ENCODE peak calls at places on chromosomes 11 and 22, in four cellular contexts. E is K562, I is GM12878, Q is HepG2. Z is an unnamed sample.

GRCh38 chr22:27603823-27604190 is 197.7 kb downstream of the MN1 start:
- DNase-seq in E (no peak), I (no peak), Q (no peak), Z (no peak)

GRCh38 chr11:48170176-48170839 is 46.3 kb upstream of the OR4B1 start:
- DNase-seq in E (no peak), I (no peak), Q (no peak), Z (no peak)

GRCh38 chr11:61533401-61533800 is 24.9 kb downstream of the LRRC10B start:
- DNase-seq in E (no peak), I (no peak), Q (no peak), Z (no peak)

GRCh38 chr11:128874406-128874805 is 7.3 kb upstream of the KCNJ1 start:
- DNase-seq in E (no peak), I (no peak), Q (no peak), Z (no peak)

GRCh38 chr11:64298966-64299846 is 952 bp upstream of the CATSPERZ start:
- DNase-seq in E (no peak), I (no peak), Q (no peak), Z (no peak)

GRCh38 chr22:33126881-33127280 is 68.7 kb upstream of the SYN3 start:
- DNase-seq in E (no peak), I (no peak), Q (peak; percentile 39), Z (peak; percentile 18)

GRCh38 chr22:21076907-21077625 is 31.3 kb downstream of the LRRC74B start:
- DNase-seq in E (no peak), I (no peak), Q (no peak), Z (no peak)

GRCh38 chr11:135033545-135033944 is 621.5 kb upstream of the B3GAT1 start:
- DNase-seq in E (no peak), I (no peak), Q (peak; percentile 6), Z (peak; percentile 26)

GRCh38 chr11:64842851-64843841 is 1.3 kb downstream of the CDC42BPG start:
- DNase-seq in E (peak; percentile 58), I (no peak), Q (peak; percentile 70), Z (no peak)

GRCh38 chr11:20162824-20163777 is 2.8 kb upstream of the DBX1 start:
- DNase-seq in E (no peak), I (no peak), Q (no peak), Z (no peak)

GRCh38 chr11:122882809-122883681 is 486 bp downstream of the JHY start:
- DNase-seq in E (peak; percentile 9), I (no peak), Q (peak; percentile 7), Z (peak; percentile 65)

GRCh38 chr22:44818727-44819126 is 66.4 kb downstream of the ARHGAP8 start:
- DNase-seq in E (no peak), I (no peak), Q (no peak), Z (no peak)

GRCh38 chr11:109508185-109508584 is 86.2 kb downstream of the C11orf87 start:
- DNase-seq in E (no peak), I (no peak), Q (no peak), Z (no peak)

GRCh38 chr22:46803936-46804335 is 41.5 kb downstream of the TBC1D22A start:
- DNase-seq in E (no peak), I (no peak), Q (no peak), Z (no peak)

GRCh38 chr22:40024201-40025061 is 29.7 kb downstream of the FAM83F start:
- DNase-seq in E (peak; percentile 84), I (no peak), Q (peak; percentile 54), Z (peak; percentile 91)

GRCh38 chr11:76724162-76724768 is 53.7 kb upstream of the LRRC32 start:
- DNase-seq in E (peak; percentile 55), I (no peak), Q (no peak), Z (no peak)

GRCh38 chr11:63918576-63919171 is 1.7 kb upstream of the RCOR2 start:
- DNase-seq in E (no peak), I (no peak), Q (no peak), Z (no peak)

GRCh38 chr22:23306438-23306921 is 126.2 kb downstream of the BCR start:
- DNase-seq in E (no peak), I (no peak), Q (no peak), Z (no peak)

GRCh38 chr11:132402056-132402684 is 1031.8 kb downstream of the NTM start:
- DNase-seq in E (no peak), I (peak; percentile 24), Q (no peak), Z (peak; percentile 14)

GRCh38 chr22:48804811-48805301 is 1022.8 kb downstream of the BRD1 start:
- DNase-seq in E (no peak), I (no peak), Q (no peak), Z (no peak)

GRCh38 chr11:118917488-118918127 is 8.1 kb downstream of the BCL9L start:
- DNase-seq in E (no peak), I (no peak), Q (peak; percentile 74), Z (no peak)

GRCh38 chr11:60942207-60942606 is 9.8 kb downstream of the SLC15A3 start:
- DNase-seq in E (no peak), I (no peak), Q (no peak), Z (no peak)

GRCh38 chr11:78138694-78139421 is 568 bp downstream of the ALG8 start:
- DNase-seq in E (peak; percentile 58), I (peak; percentile 21), Q (no peak), Z (peak; percentile 30)

GRCh38 chr11:26675233-26675928 is 46.5 kb downstream of the SLC5A12 start:
- DNase-seq in E (no peak), I (no peak), Q (no peak), Z (no peak)

GRCh38 chr11:102473543-102473942 is 21.0 kb upstream of the TMEM123 start:
- DNase-seq in E (no peak), I (no peak), Q (no peak), Z (no peak)

GRCh38 chr11:132310390-132311375 is 940.3 kb downstream of the NTM start:
- DNase-seq in E (no peak), I (no peak), Q (no peak), Z (no peak)

GRCh38 chr11:33770236-33770635 is 4.1 kb downstream of the FBXO3 start:
- DNase-seq in E (no peak), I (no peak), Q (no peak), Z (no peak)

GRCh38 chr11:131888230-131888826 is 517.9 kb downstream of the NTM start:
- DNase-seq in E (no peak), I (no peak), Q (no peak), Z (no peak)

GRCh38 chr11:12411806-12412727 is 34.7 kb downstream of the PARVA start:
- DNase-seq in E (peak; percentile 75), I (no peak), Q (peak; percentile 31), Z (peak; percentile 78)

GRCh38 chr11:44774131-44774530 is 47.4 kb downstream of the TSPAN18 start:
- DNase-seq in E (no peak), I (no peak), Q (no peak), Z (no peak)

DNA sequence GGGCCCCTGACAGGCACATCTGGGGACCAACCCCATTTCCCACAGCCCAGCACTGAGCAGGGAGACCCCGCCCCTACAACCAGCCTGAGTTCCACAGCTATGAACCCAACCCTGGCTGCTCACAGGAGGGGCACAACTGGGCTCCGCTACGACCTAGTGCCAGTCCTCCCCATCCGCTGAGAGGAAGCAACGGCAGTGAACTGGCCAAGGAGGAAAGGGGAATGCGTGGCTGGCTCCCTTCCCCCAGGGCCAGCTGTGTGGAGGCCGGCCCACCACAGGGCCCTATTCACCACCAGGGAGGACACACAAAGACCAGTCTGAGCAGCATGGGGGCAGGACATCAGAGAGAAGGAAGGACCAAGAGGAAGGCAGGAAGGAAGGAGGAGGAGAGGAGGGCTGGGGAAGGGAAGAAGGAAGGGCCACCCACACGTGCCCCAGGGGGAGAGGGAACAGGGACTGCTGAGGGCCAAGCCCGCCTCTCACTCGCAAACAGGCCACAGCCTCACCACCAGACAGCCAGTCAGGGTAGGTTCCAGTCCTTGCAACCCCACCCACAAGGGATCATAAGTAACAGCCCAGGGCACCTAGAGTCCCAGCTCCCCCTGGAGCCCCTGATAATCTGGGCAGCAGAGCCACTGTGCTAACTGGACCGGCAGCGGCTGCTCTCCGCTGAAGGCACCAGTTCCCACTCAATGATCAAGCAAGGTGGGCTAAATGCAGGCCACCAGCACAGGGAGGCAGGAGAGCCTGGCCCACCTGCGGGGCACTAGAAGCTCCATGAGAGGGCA is 8.5 kb upstream of the GAL3ST1 start:
- DNase-seq in E (no peak), I (no peak), Q (no peak), Z (no peak)
- TF ChIP-seq FOXK2 in E (no peak), I (no peak), Q (no peak), Z (no peak)

GRCh38 chr11:35662061-35662648 is 420 bp upstream of the TRIM44 start:
- DNase-seq in E (no peak), I (peak; percentile 27), Q (peak; percentile 92), Z (no peak)
- TF ChIP-seq FOXM1 in E (no peak), I (no peak), Q (no peak), Z (no peak)

DNA sequence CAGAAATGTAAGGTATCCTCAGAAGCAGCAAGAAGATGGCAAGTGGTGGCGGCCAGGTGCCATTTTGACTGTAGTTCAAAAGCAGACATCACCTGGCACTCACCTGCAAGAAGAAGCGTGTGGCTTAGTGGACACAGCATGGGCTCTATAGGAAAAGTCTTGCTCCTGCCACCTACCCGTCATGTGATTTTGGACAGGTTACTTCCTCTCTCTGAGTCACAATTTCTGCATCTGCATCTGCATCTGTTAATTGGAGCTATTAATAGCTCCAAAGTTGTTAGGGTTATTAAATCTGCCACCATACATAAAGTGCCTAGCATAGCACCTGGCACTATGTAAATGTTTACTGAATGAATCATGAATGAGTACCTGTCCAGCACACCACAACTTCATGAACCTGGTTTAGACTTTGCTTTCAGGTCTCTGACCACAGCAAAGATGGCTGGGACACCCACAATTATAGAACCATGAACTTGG is 16.8 kb downstream of the RAB30 start:
- DNase-seq in E (no peak), I (no peak), Q (peak; percentile 24), Z (no peak)
- TF ChIP-seq FOXK2 in E (no peak), I (no peak), Q (no peak), Z (no peak)

DNA sequence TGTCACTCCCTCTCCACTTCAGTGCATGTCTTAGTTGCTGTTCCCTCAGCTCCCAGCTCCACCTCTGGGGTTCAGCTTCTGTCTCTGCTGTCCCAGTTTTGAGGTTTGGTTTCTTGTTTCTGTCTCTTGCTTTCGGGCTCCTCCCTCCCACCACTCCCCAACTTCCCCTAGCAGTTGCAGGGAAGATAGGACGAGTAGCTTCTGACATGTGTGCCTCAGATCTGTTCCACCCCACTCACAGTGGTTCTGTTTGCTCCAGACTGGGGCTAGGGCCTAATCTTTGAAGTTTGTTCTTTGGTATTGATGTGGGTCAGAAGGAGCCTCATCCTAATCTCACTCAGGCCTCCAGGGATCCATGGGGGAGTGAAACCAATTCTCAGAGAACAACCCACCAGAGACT is 2.6 kb upstream of the RRM1 start:
- DNase-seq in E (peak; percentile 18), I (no peak), Q (no peak), Z (no peak)
- TF ChIP-seq FOXM1 in E (no peak), I (no peak), Q (no peak), Z (no peak)

GRCh38 chr11:110777765-110778164 is 65.5 kb upstream of the ARHGAP20 start:
- DNase-seq in E (no peak), I (peak; percentile 24), Q (no peak), Z (no peak)
- TF ChIP-seq FOXK2 in E (no peak), I (no peak), Q (no peak), Z (no peak)

GRCh38 chr11:30583505-30584280 is 2.5 kb downstream of the MPPED2 start:
- DNase-seq in E (no peak), I (no peak), Q (no peak), Z (no peak)
- TF ChIP-seq FOXM1 in E (no peak), I (no peak), Q (no peak), Z (no peak)

Z was measured in HEK293T.